ENCODE peak calls at places on chromosome 20, in nine cellular contexts. One of them, this sample, is unnamed.

GRCh38 chr20:38601216-38602184 is at the start of gene ARHGAP40:
- DNase-seq in NCI-H1105: no peak
- DNase-seq in germinal center: peak
- DNase-seq in ELF-1: peak
- DNase-seq in left lung: no peak
- DNase-seq in AG04450: no peak
- DNase-seq in fibroblast of pulmonary artery: no peak
- DNase-seq in osteoblast: peak
- DNase-seq in HCT116: peak
- DNase-seq in this sample: peak

GRCh38 chr20:17963114-17963897 is 5.3 kb downstream of the SNX5 start:
- DNase-seq in AG04450: no peak
- DNase-seq in left lung: no peak
- DNase-seq in ELF-1: peak
- DNase-seq in germinal center: no peak
- DNase-seq in osteoblast: no peak
- DNase-seq in HCT116: no peak
- DNase-seq in fibroblast of pulmonary artery: no peak
- DNase-seq in NCI-H1105: no peak
- DNase-seq in this sample: no peak

GRCh38 chr20:47360207-47360488 is 3.6 kb upstream of the ZMYND8 start:
- DNase-seq in NCI-H1105: no peak
- DNase-seq in germinal center: no peak
- DNase-seq in fibroblast of pulmonary artery: peak
- DNase-seq in left lung: no peak
- DNase-seq in HCT116: no peak
- DNase-seq in osteoblast: no peak
- DNase-seq in ELF-1: no peak
- DNase-seq in AG04450: no peak
- DNase-seq in this sample: peak

GRCh38 chr20:45061244-45061643 is 39.7 kb downstream of the KCNS1 start:
- DNase-seq in AG04450: peak
- DNase-seq in osteoblast: peak
- DNase-seq in left lung: no peak
- DNase-seq in HCT116: peak
- DNase-seq in fibroblast of pulmonary artery: peak
- DNase-seq in ELF-1: no peak
- DNase-seq in germinal center: no peak
- DNase-seq in NCI-H1105: no peak
- DNase-seq in this sample: peak

GRCh38 chr20:38434310-38434741 is 802 bp downstream of the SNHG17 start:
- DNase-seq in fibroblast of pulmonary artery: peak
- DNase-seq in AG04450: no peak
- DNase-seq in ELF-1: peak
- DNase-seq in NCI-H1105: no peak
- DNase-seq in germinal center: no peak
- DNase-seq in HCT116: no peak
- DNase-seq in osteoblast: no peak
- DNase-seq in left lung: peak
- DNase-seq in this sample: peak

GRCh38 chr20:11585752-11586352 is 331.8 kb upstream of the BTBD3 start:
- DNase-seq in AG04450: no peak
- DNase-seq in NCI-H1105: peak
- DNase-seq in osteoblast: no peak
- DNase-seq in HCT116: peak
- DNase-seq in germinal center: no peak
- DNase-seq in ELF-1: no peak
- DNase-seq in left lung: no peak
- DNase-seq in fibroblast of pulmonary artery: peak
- DNase-seq in this sample: no peak

GRCh38 chr20:63326314-63327228 is 33.6 kb downstream of the COL20A1 start:
- DNase-seq in NCI-H1105: no peak
- DNase-seq in germinal center: no peak
- DNase-seq in left lung: no peak
- DNase-seq in fibroblast of pulmonary artery: no peak
- DNase-seq in HCT116: no peak
- DNase-seq in AG04450: no peak
- DNase-seq in osteoblast: peak
- DNase-seq in ELF-1: no peak
- DNase-seq in this sample: no peak

GRCh38 chr20:19419420-19419819 is 207.0 kb downstream of the SLC24A3 start:
- DNase-seq in NCI-H1105: no peak
- DNase-seq in osteoblast: no peak
- DNase-seq in ELF-1: no peak
- DNase-seq in fibroblast of pulmonary artery: no peak
- DNase-seq in germinal center: no peak
- DNase-seq in AG04450: no peak
- DNase-seq in HCT116: no peak
- DNase-seq in left lung: no peak
- DNase-seq in this sample: no peak

GRCh38 chr20:4661191-4661590 is 60.5 kb upstream of the PRND start:
- DNase-seq in AG04450: no peak
- DNase-seq in NCI-H1105: no peak
- DNase-seq in HCT116: no peak
- DNase-seq in germinal center: peak
- DNase-seq in ELF-1: no peak
- DNase-seq in left lung: no peak
- DNase-seq in fibroblast of pulmonary artery: no peak
- DNase-seq in osteoblast: no peak
- DNase-seq in this sample: no peak

GRCh38 chr20:62486431-62486954 is 10.7 kb upstream of the GATA5 start:
- DNase-seq in HCT116: no peak
- DNase-seq in NCI-H1105: no peak
- DNase-seq in osteoblast: no peak
- DNase-seq in ELF-1: no peak
- DNase-seq in fibroblast of pulmonary artery: no peak
- DNase-seq in germinal center: no peak
- DNase-seq in left lung: no peak
- DNase-seq in AG04450: no peak
- DNase-seq in this sample: no peak

GRCh38 chr20:62880147-62880934 is 18.7 kb upstream of the TCFL5 start:
- DNase-seq in ELF-1: no peak
- DNase-seq in left lung: no peak
- DNase-seq in NCI-H1105: no peak
- DNase-seq in osteoblast: peak
- DNase-seq in HCT116: no peak
- DNase-seq in germinal center: no peak
- DNase-seq in AG04450: no peak
- DNase-seq in fibroblast of pulmonary artery: no peak
- DNase-seq in this sample: no peak

GRCh38 chr20:54025166-54025835 is 45.1 kb downstream of the BCAS1 start:
- DNase-seq in HCT116: no peak
- DNase-seq in NCI-H1105: no peak
- DNase-seq in left lung: no peak
- DNase-seq in germinal center: no peak
- DNase-seq in ELF-1: peak
- DNase-seq in fibroblast of pulmonary artery: peak
- DNase-seq in osteoblast: peak
- DNase-seq in AG04450: no peak
- DNase-seq in this sample: no peak

GRCh38 chr20:20368414-20369352 is 779 bp downstream of the INSM1 start:
- DNase-seq in AG04450: no peak
- DNase-seq in NCI-H1105: peak
- DNase-seq in HCT116: no peak
- DNase-seq in germinal center: peak
- DNase-seq in osteoblast: peak
- DNase-seq in left lung: no peak
- DNase-seq in ELF-1: peak
- DNase-seq in fibroblast of pulmonary artery: no peak
- DNase-seq in this sample: no peak

GRCh38 chr20:24792641-24793495 is 156.2 kb upstream of the CST7 start:
- DNase-seq in AG04450: no peak
- DNase-seq in HCT116: no peak
- DNase-seq in fibroblast of pulmonary artery: no peak
- DNase-seq in germinal center: no peak
- DNase-seq in osteoblast: no peak
- DNase-seq in NCI-H1105: no peak
- DNase-seq in left lung: no peak
- DNase-seq in ELF-1: no peak
- DNase-seq in this sample: no peak

GRCh38 chr20:58577871-58578615 is 62.8 kb upstream of the APCDD1L start:
- DNase-seq in germinal center: no peak
- DNase-seq in NCI-H1105: no peak
- DNase-seq in AG04450: no peak
- DNase-seq in ELF-1: no peak
- DNase-seq in left lung: no peak
- DNase-seq in fibroblast of pulmonary artery: peak
- DNase-seq in HCT116: no peak
- DNase-seq in osteoblast: no peak
- DNase-seq in this sample: no peak

GRCh38 chr20:54704032-54704635 is 228.7 kb downstream of the DOK5 start:
- DNase-seq in germinal center: no peak
- DNase-seq in left lung: no peak
- DNase-seq in HCT116: no peak
- DNase-seq in ELF-1: no peak
- DNase-seq in AG04450: no peak
- DNase-seq in fibroblast of pulmonary artery: no peak
- DNase-seq in NCI-H1105: no peak
- DNase-seq in osteoblast: no peak
- DNase-seq in this sample: no peak

GRCh38 chr20:61455508-61456215 is 203.6 kb downstream of the CDH4 start:
- DNase-seq in HCT116: no peak
- DNase-seq in ELF-1: no peak
- DNase-seq in left lung: no peak
- DNase-seq in NCI-H1105: no peak
- DNase-seq in fibroblast of pulmonary artery: no peak
- DNase-seq in AG04450: no peak
- DNase-seq in germinal center: no peak
- DNase-seq in osteoblast: no peak
- DNase-seq in this sample: no peak

GRCh38 chr20:22795897-22796296 is 211.5 kb upstream of the FOXA2 start:
- DNase-seq in NCI-H1105: no peak
- DNase-seq in ELF-1: no peak
- DNase-seq in fibroblast of pulmonary artery: peak
- DNase-seq in left lung: no peak
- DNase-seq in AG04450: peak
- DNase-seq in osteoblast: no peak
- DNase-seq in HCT116: peak
- DNase-seq in germinal center: no peak
- DNase-seq in this sample: peak

GRCh38 chr20:43170771-43171170 is 18.9 kb downstream of the PTPRT start:
- DNase-seq in osteoblast: no peak
- DNase-seq in left lung: no peak
- DNase-seq in HCT116: no peak
- DNase-seq in germinal center: no peak
- DNase-seq in fibroblast of pulmonary artery: no peak
- DNase-seq in AG04450: no peak
- DNase-seq in ELF-1: no peak
- DNase-seq in NCI-H1105: no peak
- DNase-seq in this sample: no peak